ENCODE peak calls at places on chromosomes 13 and 19, in six cellular contexts. P is amniotic stem cell; Q is stimulated activated CD8-positive, alpha-beta memory T cell treated with anti-CD3 and anti-CD28 coated beads, Interleukin-7, amount 100 ng/mL, for 1 hour; M is stimulated activated CD4-positive, alpha-beta T cell treated with anti-CD3 and anti-CD28 coated beads, Interleukin-2, amount 100 ng/mL, for 48 hours; C is thoracic aorta; B is left cardiac atrium. K is an unnamed sample.

GRCh38 chr13:92677571-92677970 is 549.0 kb upstream of the GPC6 start:
- DNase-seq in B (peak; percentile 39), M (no peak), P (no peak), Q (no peak), C (no peak), K (no peak)

GRCh38 chr19:21202865-21203494 is 61.1 kb downstream of the ZNF431 start:
- DNase-seq in B (no peak), M (peak; percentile 7), C (no peak), P (no peak), Q (no peak), K (peak; percentile 32)

GRCh38 chr19:20607943-20608342 is 42.4 kb upstream of the ZNF737 start:
- DNase-seq in M (no peak), Q (no peak), C (no peak), P (no peak), B (no peak), K (no peak)

GRCh38 chr19:5926641-5927438 is 12.8 kb downstream of the CAPS start:
- DNase-seq in Q (no peak), B (no peak), P (no peak), C (no peak), M (no peak), K (no peak)

GRCh38 chr19:51125421-51126075 is 842 bp downstream of the SIGLEC9 start:
- DNase-seq in C (no peak), P (no peak), B (no peak), M (no peak), Q (no peak), K (no peak)

GRCh38 chr13:112240076-112240475 is 136.1 kb upstream of the SPACA7 start:
- DNase-seq in C (no peak), M (no peak), P (no peak), B (no peak), Q (no peak), K (no peak)

GRCh38 chr13:110713981-110714797 is 689 bp downstream of the ING1 start:
- DNase-seq in C (no peak), Q (peak; percentile 50), B (peak; percentile 54), M (peak; percentile 44), P (no peak), K (no peak)

GRCh38 chr19:39810424-39810823 is 23.5 kb downstream of the DYRK1B start:
- DNase-seq in B (no peak), Q (no peak), C (no peak), M (no peak), P (no peak), K (no peak)

GRCh38 chr13:106507560-106508274 is 27.7 kb downstream of the EFNB2 start:
- DNase-seq in M (no peak), B (no peak), C (no peak), Q (no peak), P (no peak), K (no peak)

GRCh38 chr19:13094285-13094595 is 8.4 kb downstream of the LYL1 start:
- DNase-seq in M (no peak), Q (no peak), C (no peak), B (peak; percentile 35), P (no peak), K (no peak)

GRCh38 chr13:29748097-29748496 is 102.3 kb downstream of the UBL3 start:
- DNase-seq in M (no peak), Q (no peak), B (no peak), C (no peak), P (no peak), K (no peak)

GRCh38 chr13:45104294-45104693 is 16.0 kb upstream of the GTF2F2 start:
- DNase-seq in M (no peak), Q (no peak), C (no peak), P (no peak), B (no peak), K (no peak)

GRCh38 chr13:32037471-32037870 is 5.9 kb downstream of the FRY start:
- DNase-seq in P (no peak), M (no peak), B (no peak), C (no peak), Q (no peak), K (no peak)

GRCh38 chr13:46126552-46127171 is 21.8 kb upstream of the CPB2 start:
- DNase-seq in Q (peak; percentile 28), P (peak; percentile 50), C (no peak), B (peak; percentile 48), M (peak; percentile 65), K (peak; percentile 57)